ENCODE peak calls at places on chromosomes 6 and 20, in seven cellular contexts. V is IMR-90, P is AG04449, O is lower lobe of right lung, H is endothelial cell of umbilical vein, N is PC-9, D is heart left ventricle. B is an unnamed sample.

GRCh38 chr6:169453221-169453620 is 199.6 kb upstream of the THBS2 start:
- DNase-seq in P (no peak), N (no peak), V (no peak), H (no peak), O (no peak), D (no peak), B (no peak)

GRCh38 chr6:8958894-8959511 is 523.7 kb upstream of the SLC35B3 start:
- DNase-seq in V (peak), N (no peak), H (no peak), O (no peak), D (no peak), P (no peak), B (no peak)

GRCh38 chr20:24755411-24755922 is 193.6 kb upstream of the CST7 start:
- DNase-seq in V (no peak), O (no peak), D (no peak), N (peak), P (no peak), H (no peak), B (no peak)

GRCh38 chr6:30130887-30131862 is 4.8 kb upstream of the TRIM40 start:
- DNase-seq in O (peak), D (peak), N (peak), H (peak), P (peak), V (peak), B (peak)

GRCh38 chr20:17680836-17681740 is 954 bp downstream of the RRBP1 start:
- DNase-seq in H (peak), O (peak), P (no peak), N (peak), V (peak), D (peak), B (peak)

GRCh38 chr20:50127587-50128519 is 14.9 kb upstream of the UBE2V1 start:
- DNase-seq in P (no peak), O (no peak), D (no peak), H (no peak), N (no peak), V (no peak), B (no peak)

GRCh38 chr6:45704056-45704790 is 311.4 kb downstream of the CLIC5 start:
- DNase-seq in P (no peak), H (no peak), N (no peak), D (no peak), O (no peak), V (peak), B (no peak)

GRCh38 chr6:133512410-133513016 is 271.4 kb downstream of the EYA4 start:
- DNase-seq in P (no peak), D (peak), V (peak), O (peak), N (no peak), H (peak), B (peak)

GRCh38 chr20:32583581-32584045 is 1.5 kb downstream of the NOL4L start:
- DNase-seq in N (no peak), P (no peak), O (no peak), V (no peak), D (no peak), H (no peak), B (no peak)

GRCh38 chr20:53872561-53873248 is 197.7 kb downstream of the BCAS1 start:
- DNase-seq in V (peak), P (no peak), H (no peak), N (no peak), O (no peak), D (no peak), B (no peak)

GRCh38 chr6:113855500-113856010 is 1.6 kb upstream of the MARCKS start:
- DNase-seq in O (peak), P (no peak), N (peak), D (no peak), H (peak), V (peak), B (peak)

GRCh38 chr6:109453594-109454482 is 1.7 kb downstream of the MICAL1 start:
- DNase-seq in N (no peak), H (no peak), D (no peak), P (no peak), V (no peak), O (no peak), B (no peak)

GRCh38 chr20:48571945-48572589 is 255.7 kb downstream of the PREX1 start:
- DNase-seq in O (no peak), D (no peak), H (no peak), P (no peak), N (no peak), V (no peak), B (no peak)

GRCh38 chr6:98716341-98716740 is 118.0 kb upstream of the POU3F2 start:
- DNase-seq in H (no peak), P (no peak), D (no peak), O (no peak), V (no peak), N (no peak), B (no peak)

GRCh38 chr6:139539852-139540251 is 165.4 kb upstream of the CITED2 start:
- DNase-seq in N (peak), O (peak), V (peak), P (no peak), H (peak), D (peak), B (peak)

GRCh38 chr6:20028143-20028542 is 184.1 kb downstream of the MBOAT1 start:
- DNase-seq in N (no peak), V (no peak), P (no peak), O (no peak), H (no peak), D (no peak), B (no peak)

GRCh38 chr20:35579196-35579595 is 36.4 kb upstream of the SPAG4 start:
- DNase-seq in N (no peak), V (no peak), H (no peak), O (no peak), P (no peak), D (no peak), B (no peak)

GRCh38 chr20:35578469-35578868 is 36.6 kb downstream of the ERGIC3 start:
- DNase-seq in O (peak), P (no peak), V (no peak), D (no peak), N (peak), H (no peak), B (peak)

GRCh38 chr20:35575958-35576357 is 34.1 kb downstream of the ERGIC3 start:
- DNase-seq in P (no peak), H (no peak), V (no peak), N (peak), D (no peak), O (no peak), B (peak)

GRCh38 chr20:35572838-35573237 is 31.0 kb downstream of the ERGIC3 start:
- DNase-seq in P (no peak), O (no peak), D (no peak), H (no peak), V (no peak), N (no peak), B (no peak)

DNA sequence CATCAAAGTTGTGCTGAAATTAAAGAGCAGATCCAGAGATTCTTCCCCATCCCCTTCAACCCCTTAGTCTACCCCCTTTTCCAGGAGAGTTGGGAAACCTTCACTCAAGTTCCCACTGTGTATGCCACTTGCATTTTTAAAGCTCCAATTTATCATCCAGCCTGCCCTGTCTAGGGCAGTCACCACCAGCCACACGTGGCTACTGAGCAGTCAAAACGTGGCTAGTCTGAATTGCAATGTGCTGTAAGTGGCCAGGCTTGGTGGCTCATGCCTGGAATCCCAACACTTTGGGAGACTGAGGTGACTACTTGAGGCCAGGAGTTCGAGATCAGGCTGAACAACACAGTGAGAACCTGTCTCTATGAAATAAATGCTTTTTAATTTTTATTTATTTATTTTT is 34.9 kb downstream of the ERGIC3 start:
- DNase-seq in D (no peak), P (no peak), O (no peak), V (no peak), H (no peak), N (no peak), B (no peak)
- TF ChIP-seq CTCF in D (no peak), P (no peak), O (no peak), V (no peak), H (no peak), N (no peak), B (no peak)

GRCh38 chr6:105136433-105137350 is 43.1 kb downstream of the POPDC3 start:
- DNase-seq in V (peak), P (no peak), D (peak), N (no peak), O (peak), H (peak), B (peak)

GRCh38 chr6:105135056-105135455 is 44.8 kb downstream of the POPDC3 start:
- DNase-seq in V (peak), P (no peak), N (no peak), D (peak), H (peak), O (no peak), B (peak)

GRCh38 chr6:105135907-105136432 is 43.8 kb downstream of the POPDC3 start:
- DNase-seq in N (peak), P (no peak), V (peak), D (no peak), H (peak), O (no peak), B (peak)

GRCh38 chr6:105138141-105138540 is 41.7 kb downstream of the POPDC3 start:
- DNase-seq in H (no peak), P (no peak), O (no peak), N (no peak), D (no peak), V (no peak), B (no peak)

GRCh38 chr6:105137388-105137787 is 42.4 kb downstream of the POPDC3 start:
- DNase-seq in D (peak), O (no peak), P (no peak), H (no peak), N (no peak), V (no peak), B (peak)
- H3K4me3 ChIP-seq in D (peak), O (peak), P (peak), H (peak), N (peak), V (peak), B (peak)

DNA sequence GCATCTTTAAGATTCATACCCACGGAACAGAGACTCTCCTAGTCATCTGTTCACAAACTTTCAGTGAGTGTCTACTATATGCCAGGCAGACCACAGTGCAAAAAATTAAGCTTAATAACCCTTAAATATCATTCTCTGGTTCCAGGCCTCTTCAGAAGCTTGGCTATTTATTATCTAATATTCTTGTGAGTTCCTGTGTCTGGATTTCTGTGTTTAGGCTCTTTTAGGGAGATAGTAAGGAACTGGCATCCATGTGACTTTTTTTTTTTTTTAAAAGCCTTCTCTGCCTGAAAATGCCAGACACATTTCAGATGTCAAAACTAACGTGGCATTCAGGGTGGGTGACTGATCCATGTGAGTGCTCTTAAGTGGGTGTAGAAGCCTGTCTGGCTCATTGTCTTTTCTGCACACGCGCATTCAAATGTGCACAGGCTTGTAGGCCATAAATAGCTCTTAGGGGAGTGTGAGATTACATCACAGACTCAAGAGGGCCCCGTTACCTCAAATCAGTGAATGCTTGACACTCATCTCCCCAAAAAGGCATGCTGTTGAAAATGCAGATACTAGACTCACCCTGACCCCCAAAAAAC is 141.9 kb downstream of the GMPR start:
- DNase-seq in V (no peak), H (no peak), P (no peak), D (peak), N (no peak), O (no peak), B (peak)
- TF ChIP-seq CTCF in V (no peak), H (no peak), P (no peak), D (no peak), N (no peak), O (no peak), B (no peak)

GRCh38 chr6:34451192-34451591 is 14.7 kb upstream of the PACSIN1 start:
- DNase-seq in P (no peak), H (no peak), D (no peak), O (no peak), V (no peak), N (no peak), B (no peak)
- H3K4me3 ChIP-seq in P (no peak), H (no peak), D (no peak), O (no peak), V (no peak), N (no peak), B (no peak)

GRCh38 chr6:105900120-105900937 is 185.8 kb upstream of the PRDM1 start:
- DNase-seq in P (peak), N (no peak), O (no peak), H (peak), D (no peak), V (peak), B (peak)
- TF ChIP-seq CTCF in P (no peak), N (no peak), O (no peak), H (no peak), D (no peak), V (no peak), B (no peak)

GRCh38 chr20:23047001-23047737 is 2.3 kb downstream of the THBD start:
- DNase-seq in V (no peak), P (no peak), N (peak), D (no peak), H (no peak), O (no peak), B (peak)
- H3K4me3 ChIP-seq in V (no peak), P (no peak), N (peak), D (peak), H (no peak), O (peak), B (peak)

DNA sequence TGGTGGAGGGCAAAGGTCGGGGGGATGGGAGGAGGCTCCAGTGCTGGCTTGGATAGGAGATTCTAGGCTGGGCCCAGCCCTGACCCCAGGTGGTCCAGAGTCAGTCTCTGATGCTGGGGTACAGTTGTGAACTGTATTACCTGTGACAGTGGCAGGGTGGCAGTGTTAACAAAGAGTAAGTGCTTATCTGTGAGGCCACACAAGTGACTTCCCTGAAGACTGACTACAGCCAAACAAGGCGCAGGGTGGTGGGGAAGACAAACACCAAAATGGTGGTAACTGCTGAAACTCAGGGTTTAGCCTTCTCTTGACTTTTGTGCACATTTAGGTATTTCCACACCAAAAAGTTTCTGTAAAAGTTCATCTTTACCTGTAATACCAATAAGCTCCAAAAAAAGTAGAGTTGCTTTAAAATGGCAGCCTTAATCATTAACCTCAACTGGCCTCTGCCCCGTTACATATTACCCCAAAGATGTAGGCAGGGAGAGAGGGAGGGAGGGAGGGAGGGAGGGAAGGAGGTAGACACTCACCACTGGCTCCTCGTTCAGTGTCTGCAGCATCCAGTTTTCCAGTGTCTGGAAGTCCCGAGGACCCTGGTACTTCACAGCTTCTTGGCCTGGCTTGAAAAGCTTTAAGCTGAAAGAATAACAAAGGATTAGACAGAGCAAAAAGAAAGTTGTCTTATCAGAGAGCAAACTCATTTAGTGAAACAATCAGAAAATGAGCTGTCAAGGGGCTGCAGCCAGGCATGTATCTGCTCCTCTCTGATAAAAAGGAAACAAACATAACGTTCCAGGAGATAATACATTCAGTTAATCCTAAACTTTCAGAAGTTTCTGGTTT is 11.3 kb downstream of the TXNDC5 start:
- DNase-seq in D (no peak), N (no peak), P (no peak), O (no peak), V (no peak), H (peak), B (no peak)
- TF ChIP-seq CTCF in D (no peak), N (peak), P (no peak), O (no peak), V (peak), H (no peak), B (peak)

GRCh38 chr6:105892577-105893262 is 193.4 kb upstream of the PRDM1 start:
- DNase-seq in O (no peak), V (no peak), P (no peak), D (no peak), N (no peak), H (no peak), B (no peak)

GRCh38 chr6:105896821-105897095 is 189.4 kb upstream of the PRDM1 start:
- DNase-seq in D (no peak), O (no peak), V (no peak), P (no peak), H (no peak), N (no peak), B (peak)

GRCh38 chr6:105896052-105896820 is 189.9 kb upstream of the PRDM1 start:
- DNase-seq in D (no peak), H (no peak), P (no peak), N (no peak), V (peak), O (no peak), B (no peak)

GRCh38 chr6:105893741-105894140 is 192.4 kb upstream of the PRDM1 start:
- DNase-seq in P (no peak), O (no peak), V (no peak), D (no peak), H (no peak), N (no peak), B (no peak)

DNA sequence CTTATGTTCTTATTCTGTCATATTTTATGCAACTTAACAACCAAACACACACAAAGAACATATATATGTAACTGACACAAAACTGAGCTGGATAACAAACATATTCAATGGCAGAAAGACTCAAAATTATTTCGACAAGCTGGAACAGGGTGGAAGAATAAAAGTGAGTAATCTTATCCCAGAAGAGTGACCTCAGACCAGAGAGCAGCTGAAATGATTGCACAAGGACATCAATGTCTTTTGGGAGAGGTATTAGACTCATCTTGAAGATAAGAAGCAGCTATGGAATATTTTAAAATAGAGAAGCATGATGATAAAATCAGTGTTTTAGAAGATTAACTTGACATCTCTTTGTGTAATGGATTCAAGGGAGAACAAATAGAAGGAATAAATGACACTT is 191.6 kb upstream of the PRDM1 start:
- DNase-seq in N (no peak), H (no peak), O (no peak), D (no peak), V (no peak), P (no peak), B (peak)
- H3K4me3 ChIP-seq in N (no peak), H (no peak), O (no peak), D (no peak), V (no peak), P (no peak), B (no peak)